ENCODE peak calls at places on chromosomes 16 and 17, in four cellular contexts. Z is fibroblast of mammary gland, R is kidney glomerular epithelial cell, M is foreskin fibroblast. H is an unnamed sample.

GRCh38 chr17:44972953-44973352 is 4.8 kb upstream of the C1QL1 start:
- DNase-seq in R (peak; percentile 48), Z (peak; percentile 47), M (peak; percentile 61), H (no peak)

GRCh38 chr17:43396491-43397060 is 2.2 kb upstream of the ARL4D start:
- DNase-seq in Z (no peak), R (no peak), M (no peak), H (no peak)

GRCh38 chr17:50420419-50421112 is 5.5 kb upstream of the ACSF2 start:
- DNase-seq in R (no peak), M (peak; percentile 24), Z (peak; percentile 43), H (no peak)

GRCh38 chr17:43020789-43021738 is 1.1 kb downstream of the VAT1 start:
- DNase-seq in M (peak; percentile 90), Z (peak; percentile 84), R (peak; percentile 69), H (peak; percentile 64)

GRCh38 chr17:998111-998510 is 1.2 kb downstream of the TIMM22 start:
- DNase-seq in R (no peak), Z (no peak), M (no peak), H (no peak)

GRCh38 chr17:76000016-76000754 is 470 bp upstream of the CDK3 start:
- DNase-seq in M (peak; percentile 54), R (no peak), Z (peak; percentile 39), H (no peak)

GRCh38 chr16:4317471-4318170 is 1.8 kb downstream of the GLIS2 start:
- DNase-seq in Z (no peak), R (peak; percentile 61), M (peak; percentile 50), H (no peak)

GRCh38 chr17:68613739-68614298 is 12.7 kb upstream of the FAM20A start:
- DNase-seq in Z (peak; percentile 75), M (peak; percentile 59), R (peak; percentile 17), H (no peak)

GRCh38 chr17:40850287-40850972 is 16.6 kb downstream of the KRT12 start:
- DNase-seq in Z (peak; percentile 57), M (peak; percentile 62), R (no peak), H (no peak)

GRCh38 chr16:81716478-81717210 is 62.4 kb upstream of the PLCG2 start:
- DNase-seq in R (no peak), Z (no peak), M (no peak), H (no peak)

GRCh38 chr17:337453-337852 is 15.2 kb downstream of the RPH3AL start:
- DNase-seq in Z (no peak), M (no peak), R (no peak), H (no peak)

GRCh38 chr17:3984719-3985444 is 20.6 kb upstream of the ATP2A3 start:
- DNase-seq in Z (no peak), M (no peak), R (no peak), H (no peak)

GRCh38 chr17:58818654-58819053 is 63.0 kb downstream of the PPM1E start:
- DNase-seq in R (no peak), Z (no peak), M (no peak), H (no peak)

GRCh38 chr16:86215233-86215978 is 294.9 kb upstream of the FOXF1 start:
- DNase-seq in Z (no peak), M (no peak), R (no peak), H (no peak)

GRCh38 chr16:28317040-28317880 is 24.9 kb downstream of the SBK1 start:
- DNase-seq in R (peak; percentile 7), M (peak; percentile 72), Z (peak; percentile 35), H (no peak)

GRCh38 chr17:73142763-73143395 is 21.9 kb upstream of the SSTR2 start:
- DNase-seq in Z (peak; percentile 49), R (no peak), M (peak; percentile 30), H (no peak)

GRCh38 chr16:27434141-27435051 is 32.4 kb downstream of the IL21R start:
- DNase-seq in M (no peak), R (no peak), Z (no peak), H (no peak)

GRCh38 chr16:69932228-69932627 is 18.9 kb upstream of the CLEC18A start:
- DNase-seq in Z (no peak), M (no peak), R (no peak), H (no peak)

GRCh38 chr17:74454197-74455024 is 12.0 kb upstream of the CD300A start:
- DNase-seq in M (peak; percentile 78), R (peak; percentile 59), Z (peak; percentile 57), H (no peak)

GRCh38 chr17:6386041-6386630 is 48.8 kb downstream of the AIPL1 start:
- DNase-seq in Z (no peak), M (no peak), R (no peak), H (no peak)

GRCh38 chr16:9469512-9469911 is 378.1 kb downstream of the HAPSTR1 start:
- DNase-seq in Z (peak; percentile 28), M (peak; percentile 1), R (peak; percentile 98), H (no peak)

GRCh38 chr16:70159355-70160348 is 13.9 kb upstream of the CLEC18C start:
- DNase-seq in R (no peak), M (peak; percentile 40), Z (peak; percentile 45), H (no peak)

GRCh38 chr17:59027750-59028149 is 78.9 kb downstream of the TRIM37 start:
- DNase-seq in M (no peak), R (no peak), Z (no peak), H (no peak)

GRCh38 chr17:17348872-17349723 is 45.9 kb downstream of the NT5M start:
- DNase-seq in R (no peak), Z (no peak), M (peak; percentile 53), H (no peak)